ENCODE peak calls at places on chromosomes 5 and 9, in seven cellular contexts. S is GM23338, K is HCT116, I is OCI-LY7, W is SK-N-SH, U is PC-3, L is MM.1S. F is an unnamed sample. For H3K9me2, the result is how much of the 10 kb centered on the place peaks cover.

GRCh38 chr9:87500894-87501656 is 3.4 kb downstream of the DAPK1 start:
- DNase-seq in S (no peak), K (no peak), I (no peak), W (no peak), U (no peak), L (no peak), F (no peak)

GRCh38 chr9:88814521-88815101 is 176.7 kb upstream of the S1PR3 start:
- DNase-seq in S (no peak), K (no peak), I (no peak), W (peak), U (no peak), L (no peak), F (peak)

GRCh38 chr9:103574056-103574455 is 520.1 kb upstream of the SMC2 start:
- DNase-seq in S (no peak), K (no peak), I (no peak), W (no peak), U (no peak), L (no peak), F (no peak)

GRCh38 chr5:9196403-9197224 is 349.3 kb downstream of the SEMA5A start:
- DNase-seq in S (no peak), K (no peak), I (no peak), W (no peak), U (peak), L (no peak), F (no peak)

GRCh38 chr5:111422245-111422644 is 90.1 kb downstream of the STARD4 start:
- DNase-seq in S (no peak), K (no peak), I (no peak), W (no peak), U (no peak), L (peak), F (no peak)

GRCh38 chr5:166267907-166268306 is 2023.5 kb upstream of the WWC1 start:
- DNase-seq in S (no peak), K (no peak), I (no peak), W (no peak), U (no peak), L (no peak), F (no peak)

GRCh38 chr5:123813937-123814624 is 302.1 kb downstream of the CSNK1G3 start:
- DNase-seq in S (no peak), K (no peak), I (peak), W (peak), U (peak), L (no peak), F (peak)

GRCh38 chr9:106438928-106439327 is 424.0 kb upstream of the ZNF462 start:
- DNase-seq in S (peak), K (no peak), I (no peak), W (no peak), U (no peak), L (no peak), F (no peak)

GRCh38 chr9:90099262-90099982 is 494.6 kb downstream of the GADD45G start:
- DNase-seq in S (peak), K (no peak), I (peak), W (peak), U (peak), L (peak), F (peak)

GRCh38 chr5:140569197-140569596 is 4.6 kb downstream of the SLC35A4 start:
- DNase-seq in S (no peak), K (no peak), I (no peak), W (no peak), U (no peak), L (peak), F (no peak)

DNA sequence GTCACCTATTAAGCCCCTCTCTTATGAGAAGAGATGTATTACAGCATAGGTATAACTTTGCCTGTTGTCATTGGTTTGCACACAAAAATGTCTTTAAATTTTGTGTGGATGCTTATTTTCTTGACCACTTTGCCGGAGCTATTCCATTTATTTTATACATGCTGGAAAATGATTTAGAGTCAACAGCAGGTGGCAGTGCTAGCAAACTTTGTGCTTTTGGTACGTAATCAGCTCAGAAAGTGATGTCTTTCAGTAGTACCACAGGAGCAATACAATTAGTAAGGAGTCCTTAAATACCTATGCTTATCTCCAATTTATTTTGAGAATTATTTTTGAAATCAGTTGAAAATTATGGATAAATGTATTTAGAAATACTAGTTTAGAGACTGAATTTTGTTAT is 19.8 kb upstream of the NUDT12 start:
- DNase-seq in S (peak), K (peak), I (peak), W (peak), U (peak), L (peak), F (peak)
- TF ChIP-seq CTCF in S (peak), K (peak), I (peak), W (peak), U (peak), L (peak), F (peak)

DNA sequence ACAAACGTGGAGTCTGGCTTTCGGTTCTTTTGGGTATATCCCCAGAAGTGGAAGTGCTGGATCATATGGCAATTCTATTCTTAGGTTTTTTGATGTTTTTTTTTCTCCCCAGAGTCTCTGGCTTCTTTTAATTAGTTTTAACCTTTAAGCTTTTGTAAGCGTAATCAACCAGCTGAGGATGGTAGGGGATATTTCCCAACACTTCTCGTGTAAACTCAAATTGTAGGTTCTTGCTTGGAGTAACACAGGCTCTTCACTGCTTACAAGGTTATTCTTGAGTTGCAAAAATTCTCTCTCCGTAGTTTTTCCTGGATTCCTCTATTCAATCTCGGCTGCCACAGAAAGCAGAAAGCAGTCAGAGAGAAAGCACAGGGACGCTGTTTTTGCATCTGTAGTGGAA is 11.9 kb downstream of the LAMC3 start:
- DNase-seq in S (no peak), K (no peak), I (no peak), W (no peak), U (no peak), L (no peak), F (no peak)
- H3K9me2 ChIP-seq in S (under half), K (under half), I (under half), W (under half), U (under half), L (under half), F (under half)

DNA sequence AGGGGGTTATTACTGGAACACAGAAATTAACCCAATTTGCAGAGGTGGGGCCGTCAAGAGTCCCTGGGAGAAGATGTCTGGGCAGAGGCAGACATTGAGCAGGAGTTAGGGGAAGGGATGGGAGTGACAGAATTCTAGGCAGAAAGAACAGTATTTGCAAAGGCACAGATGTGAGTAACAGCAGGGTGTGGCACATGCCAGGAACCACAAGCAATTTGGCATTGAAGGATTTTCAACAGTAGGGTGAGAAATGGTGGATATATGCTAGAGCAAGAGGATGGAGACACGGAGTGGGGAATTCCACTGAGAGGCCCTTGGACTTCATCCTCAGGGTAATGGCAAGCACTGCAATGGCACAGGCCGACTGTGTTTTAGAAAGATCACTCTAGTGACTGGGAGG is 71.6 kb upstream of the FRRS1L start:
- DNase-seq in S (no peak), K (no peak), I (no peak), W (no peak), U (peak), L (no peak), F (no peak)
- TF ChIP-seq EZH2phosphoT487 in S (no peak), K (no peak), I (no peak), W (no peak), U (no peak), L (no peak), F (no peak)

GRCh38 chr5:62418462-62419076 is 6.0 kb downstream of the IPO11 start:
- DNase-seq in S (no peak), K (no peak), I (no peak), W (no peak), U (no peak), L (no peak), F (no peak)

GRCh38 chr5:62412549-62413329 is at the start of gene IPO11:
- DNase-seq in S (peak), K (peak), I (peak), W (peak), U (peak), L (peak), F (peak)
- TF ChIP-seq CTCF in S (no peak), K (no peak), I (no peak), W (no peak), U (no peak), L (no peak), F (no peak)

DNA sequence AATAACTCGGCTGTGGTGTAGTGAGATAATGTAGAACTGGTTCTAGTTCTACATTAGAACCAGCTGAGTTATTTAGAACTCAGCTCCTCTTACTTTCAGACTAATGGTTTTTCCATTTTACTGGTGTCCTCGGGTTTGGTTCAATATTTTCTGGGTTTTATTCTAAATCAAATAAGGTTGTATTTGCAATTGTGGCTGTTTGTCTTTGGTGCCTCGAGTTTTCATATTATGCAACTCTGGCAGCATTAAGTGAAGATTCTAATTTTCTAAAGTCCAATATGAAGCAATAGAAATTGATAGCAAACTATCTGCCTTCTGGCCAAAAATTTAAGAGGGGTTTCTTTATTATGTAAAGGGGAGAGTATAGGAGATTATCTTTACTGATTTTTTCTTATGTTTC is 19.0 kb downstream of the C6 start:
- DNase-seq in S (no peak), K (no peak), I (no peak), W (no peak), U (no peak), L (no peak), F (no peak)
- H3K9me2 ChIP-seq in S (under half), K (under half), I (under half), W (under half), U (under half), L (under half), F (under half)

GRCh38 chr9:91795500-91796241 is 154.4 kb downstream of the ROR2 start:
- DNase-seq in S (no peak), K (peak), I (no peak), W (no peak), U (peak), L (no peak), F (no peak)

GRCh38 chr9:91786132-91786896 is 163.7 kb downstream of the ROR2 start:
- DNase-seq in S (no peak), K (no peak), I (no peak), W (no peak), U (no peak), L (no peak), F (no peak)

GRCh38 chr9:91789941-91790340 is 160.1 kb downstream of the ROR2 start:
- DNase-seq in S (no peak), K (no peak), I (no peak), W (no peak), U (no peak), L (no peak), F (no peak)

GRCh38 chr9:91787931-91788330 is 162.1 kb downstream of the ROR2 start:
- DNase-seq in S (no peak), K (no peak), I (no peak), W (no peak), U (no peak), L (no peak), F (no peak)

DNA sequence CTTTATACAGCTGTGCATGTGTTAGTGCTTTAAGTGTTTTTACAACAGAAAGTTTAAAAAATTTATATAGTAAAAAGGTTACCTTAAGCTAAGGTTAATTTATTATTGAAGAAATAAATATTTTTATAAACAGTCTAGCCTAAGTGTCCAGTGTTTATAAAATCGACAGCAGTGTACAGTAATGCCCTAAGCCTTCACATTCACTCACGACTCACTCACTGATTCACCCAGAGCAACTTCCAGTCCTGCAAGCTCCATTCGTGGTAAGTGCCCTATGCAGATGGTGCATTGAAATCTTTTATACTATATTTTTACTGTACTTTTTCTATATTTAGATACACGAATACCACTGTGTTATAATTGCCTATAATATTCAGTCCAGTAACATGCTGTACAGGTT is 159.1 kb downstream of the ROR2 start:
- DNase-seq in S (no peak), K (peak), I (no peak), W (no peak), U (peak), L (no peak), F (no peak)
- TF ChIP-seq EZH2phosphoT487 in S (no peak), K (no peak), I (no peak), W (no peak), U (no peak), L (no peak), F (no peak)

GRCh38 chr5:72301557-72301956 is 18.5 kb downstream of the MRPS27 start:
- DNase-seq in S (peak), K (no peak), I (peak), W (no peak), U (no peak), L (no peak), F (no peak)

GRCh38 chr5:72298711-72299110 is 21.3 kb downstream of the MRPS27 start:
- DNase-seq in S (no peak), K (no peak), I (no peak), W (no peak), U (no peak), L (no peak), F (no peak)

GRCh38 chr5:72302171-72302570 is 17.9 kb downstream of the MRPS27 start:
- DNase-seq in S (peak), K (no peak), I (no peak), W (no peak), U (no peak), L (no peak), F (no peak)

GRCh38 chr5:72296251-72296650 is 23.8 kb downstream of the MRPS27 start:
- DNase-seq in S (no peak), K (no peak), I (peak), W (no peak), U (no peak), L (no peak), F (no peak)

DNA sequence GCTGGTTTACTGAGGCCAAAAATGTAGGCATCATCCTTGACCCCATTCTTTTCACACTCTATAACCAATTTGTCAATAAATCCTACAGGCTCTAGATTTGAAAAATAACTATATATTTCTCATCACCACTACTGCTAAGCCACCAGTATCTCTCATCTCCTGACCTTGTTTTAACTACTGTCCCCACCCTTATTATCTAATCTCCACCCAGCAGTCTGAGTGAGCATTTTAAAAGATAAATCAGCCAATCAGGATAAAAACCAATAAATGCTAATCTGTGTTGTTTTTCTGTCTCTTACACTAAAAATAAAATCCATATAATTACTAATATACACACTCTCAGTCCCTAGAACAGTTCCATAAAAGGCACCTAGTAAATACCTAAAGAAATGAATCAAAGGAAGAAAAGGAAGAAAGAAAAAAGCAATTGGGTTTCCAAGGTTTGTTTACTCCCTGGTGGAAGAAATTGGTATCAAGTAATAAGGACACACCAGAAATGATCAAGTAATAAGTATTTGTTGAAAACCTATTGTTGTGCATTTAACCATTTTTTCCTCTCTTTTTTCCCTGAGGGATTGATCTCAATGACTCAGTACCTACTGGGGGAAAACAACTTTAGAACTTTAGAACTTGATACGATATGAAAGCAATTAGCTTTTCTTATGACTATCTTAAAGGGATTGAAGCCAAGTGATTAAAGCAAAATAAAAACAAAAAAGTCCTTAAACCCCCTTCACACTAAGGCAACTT is 19.3 kb downstream of the MRPS27 start:
- DNase-seq in S (no peak), K (no peak), I (no peak), W (no peak), U (no peak), L (no peak), F (no peak)
- TF ChIP-seq CTCF in S (no peak), K (no peak), I (no peak), W (no peak), U (no peak), L (no peak), F (no peak)

GRCh38 chr9:123778232-123778902 is 151.6 kb downstream of the DENND1A start:
- DNase-seq in S (no peak), K (no peak), I (no peak), W (no peak), U (no peak), L (no peak), F (no peak)

GRCh38 chr9:123776856-123777560 is 152.9 kb downstream of the DENND1A start:
- DNase-seq in S (no peak), K (no peak), I (no peak), W (no peak), U (no peak), L (no peak), F (no peak)

GRCh38 chr9:123775289-123775688 is 154.6 kb downstream of the DENND1A start:
- DNase-seq in S (no peak), K (no peak), I (no peak), W (no peak), U (no peak), L (no peak), F (no peak)

GRCh38 chr9:123773783-123774182 is 156.1 kb downstream of the DENND1A start:
- DNase-seq in S (no peak), K (no peak), I (no peak), W (no peak), U (no peak), L (no peak), F (no peak)

DNA sequence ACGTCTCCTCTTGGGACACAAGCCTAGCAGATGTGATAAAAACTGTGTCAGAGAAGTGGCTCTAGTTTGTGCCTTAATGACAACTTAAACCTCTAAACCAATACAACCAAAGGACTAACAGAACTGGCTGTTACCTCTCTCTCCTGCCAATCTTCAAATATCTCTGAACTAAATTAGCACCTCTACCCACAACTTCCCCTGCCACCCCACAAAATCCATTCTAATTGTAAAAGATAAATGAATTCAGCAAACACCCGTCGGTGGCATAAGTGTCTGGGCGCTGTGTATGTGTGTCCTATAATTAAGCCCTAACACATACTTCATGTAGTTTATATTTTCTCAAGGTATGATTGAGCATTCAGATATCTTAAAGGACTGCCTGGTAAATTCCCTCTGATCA is 154.0 kb downstream of the DENND1A start:
- DNase-seq in S (no peak), K (no peak), I (no peak), W (no peak), U (no peak), L (no peak), F (no peak)
- H3K9me2 ChIP-seq in S (under half), K (under half), I (under half), W (under half), U (under half), L (under half), F (under half)